ENCODE peak calls at places on chromosomes 2 and 18, in five cellular contexts. Q is esophagus squamous epithelium, G is fibroblast of lung, I is K562, D is GM23248. L is an unnamed sample. For H3K4me1, the result is how much of the 10 kb centered on the place peaks cover.

GRCh38 chr2:2663401-2664036 is 332.4 kb upstream of the MYT1L start:
- DNase-seq in I (no peak), G (no peak), Q (no peak), D (peak), L (no peak)

GRCh38 chr2:11377915-11378649 is 33.6 kb upstream of the ROCK2 start:
- DNase-seq in I (no peak), D (no peak), Q (no peak), G (peak), L (peak)

GRCh38 chr2:45944075-45944474 is 292.6 kb downstream of the PRKCE start:
- DNase-seq in I (no peak), G (peak), Q (no peak), D (peak), L (no peak)

GRCh38 chr2:224085246-224085645 is 46.2 kb upstream of the SERPINE2 start:
- DNase-seq in D (peak), Q (no peak), G (peak), I (no peak), L (no peak)

GRCh38 chr2:101828267-101829017 is 130.9 kb downstream of the MAP4K4 start:
- DNase-seq in Q (no peak), D (peak), I (no peak), G (peak), L (no peak)

GRCh38 chr2:62665446-62665845 is 40.1 kb upstream of the EHBP1 start:
- DNase-seq in Q (no peak), G (no peak), I (no peak), D (no peak), L (no peak)

GRCh38 chr18:25457636-25458035 is 105.7 kb upstream of the ZNF521 start:
- DNase-seq in I (no peak), D (peak), G (peak), Q (no peak), L (no peak)

GRCh38 chr2:187991389-187991788 is 300.3 kb upstream of the GULP1 start:
- DNase-seq in G (no peak), Q (no peak), D (peak), I (no peak), L (no peak)

GRCh38 chr2:217975626-217976025 is 27.2 kb downstream of the TNS1 start:
- DNase-seq in Q (no peak), G (no peak), I (no peak), D (peak), L (no peak)

GRCh38 chr2:121649652-121650553 is 641 bp upstream of the CLASP1 start:
- DNase-seq in I (peak), G (peak), Q (peak), D (peak), L (peak)
- H3K4me1 ChIP-seq in I (under half), G (under half), Q (half or more), D (under half), L (under half)

GRCh38 chr2:95063401-95063958 is 38.0 kb downstream of the MAL start:
- DNase-seq in I (no peak), G (no peak), Q (no peak), D (no peak), L (no peak)

GRCh38 chr2:95061601-95062183 is 36.2 kb downstream of the MAL start:
- DNase-seq in I (no peak), Q (no peak), D (no peak), G (no peak), L (no peak)

GRCh38 chr2:95061119-95061512 is 35.6 kb downstream of the MAL start:
- DNase-seq in G (no peak), Q (no peak), I (no peak), D (no peak), L (no peak)

GRCh38 chr2:95062716-95063400 is 37.4 kb downstream of the MAL start:
- DNase-seq in D (no peak), G (no peak), I (no peak), Q (no peak), L (no peak)

DNA sequence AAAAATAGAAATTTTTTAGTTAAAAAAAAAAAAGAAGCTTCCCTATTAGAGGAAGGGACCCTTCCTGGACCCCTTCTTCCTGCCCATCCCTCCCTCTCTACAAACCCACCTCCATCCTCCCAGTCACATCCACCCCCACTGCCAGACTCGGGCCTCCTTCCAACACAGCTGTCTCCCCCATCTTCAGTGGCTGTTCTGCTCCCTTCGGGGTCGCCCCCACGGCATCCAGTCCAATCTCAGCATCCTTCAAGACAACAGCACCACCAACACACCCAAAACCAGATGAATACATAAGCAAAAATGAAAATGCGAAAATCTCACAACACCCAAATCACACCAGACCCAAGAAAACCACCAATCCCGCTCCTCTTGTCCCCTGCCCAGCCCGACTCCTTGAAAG is 36.7 kb downstream of the MAL start:
- DNase-seq in Q (no peak), D (no peak), I (no peak), G (no peak), L (no peak)
- H3K4me1 ChIP-seq in Q (half or more), D (under half), I (under half), G (under half), L (under half)

GRCh38 chr2:174587607-174588006 is 10.0 kb downstream of the WIPF1 start:
- DNase-seq in G (no peak), D (peak), I (no peak), Q (no peak), L (no peak)

GRCh38 chr2:174585657-174586056 is 11.9 kb downstream of the WIPF1 start:
- DNase-seq in Q (no peak), G (no peak), I (no peak), D (no peak), L (no peak)

GRCh38 chr2:174586896-174587295 is 10.7 kb downstream of the WIPF1 start:
- DNase-seq in I (no peak), G (no peak), Q (no peak), D (peak), L (no peak)

GRCh38 chr2:174585111-174585510 is 12.5 kb downstream of the WIPF1 start:
- DNase-seq in D (no peak), Q (no peak), G (no peak), I (peak), L (no peak)

DNA sequence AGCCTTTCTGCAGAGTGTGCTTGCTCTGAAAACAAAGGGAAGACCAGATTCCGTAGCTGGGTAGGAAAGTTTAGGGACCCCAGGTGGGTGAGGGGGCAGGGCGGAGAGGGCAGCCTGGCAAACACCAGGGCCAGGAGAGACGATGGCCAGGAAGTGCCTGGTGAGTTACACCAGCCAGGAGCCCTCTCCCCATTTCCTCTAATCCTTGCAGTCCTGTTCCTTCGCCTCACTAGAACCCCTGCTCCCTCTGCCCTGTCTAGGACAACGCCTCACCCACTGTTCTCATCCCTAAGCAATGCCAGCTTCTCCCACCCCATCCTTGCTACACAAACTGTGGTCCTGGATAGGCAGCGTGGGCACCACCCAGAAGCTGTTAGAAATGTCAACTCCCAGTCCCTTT is 11.2 kb downstream of the WIPF1 start:
- DNase-seq in Q (no peak), D (no peak), G (no peak), I (no peak), L (no peak)
- H3K4me1 ChIP-seq in Q (half or more), D (under half), G (under half), I (under half), L (under half)

GRCh38 chr18:49690307-49690706 is 123.0 kb downstream of the ACAA2 start:
- DNase-seq in G (peak), D (peak), I (no peak), Q (no peak), L (no peak)
- H3K4me1 ChIP-seq in G (under half), D (under half), I (under half), Q (under half), L (under half)

GRCh38 chr2:232870766-232871371 is 805 bp downstream of the SNORC start:
- DNase-seq in D (no peak), G (no peak), Q (no peak), I (no peak), L (no peak)
- H3K4me1 ChIP-seq in D (under half), G (under half), Q (under half), I (under half), L (under half)

GRCh38 chr2:230759481-230760191 is 47.0 kb downstream of the CAB39 start:
- DNase-seq in Q (no peak), I (no peak), D (no peak), G (peak), L (no peak)
- H3K4me1 ChIP-seq in Q (under half), I (under half), D (under half), G (under half), L (under half)

DNA sequence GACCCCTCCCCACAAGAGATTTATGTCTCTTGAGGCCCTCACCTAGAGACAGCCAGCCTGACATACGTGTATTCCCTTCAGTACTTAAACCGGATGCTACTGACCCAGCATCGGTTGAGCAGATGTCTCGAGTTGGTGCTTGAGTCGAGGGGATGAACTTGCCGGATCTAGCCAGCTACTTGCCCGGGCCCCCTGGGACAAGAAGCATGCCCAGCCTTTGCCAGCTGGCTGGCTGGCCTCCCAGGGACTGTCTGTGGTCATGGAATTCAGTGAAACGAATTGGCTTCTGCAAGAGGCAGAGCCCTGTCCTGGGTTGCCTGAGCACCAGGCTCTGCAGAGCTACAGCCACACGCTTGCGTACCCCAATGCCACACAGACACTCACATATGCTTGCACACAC is 35.9 kb downstream of the DNMT3A start:
- DNase-seq in I (no peak), Q (no peak), G (no peak), D (no peak), L (no peak)
- H3K4me1 ChIP-seq in I (under half), Q (half or more), G (under half), D (under half), L (under half)

GRCh38 chr2:216492951-216493685 is 5.5 kb upstream of the RPL37A start:
- DNase-seq in D (peak), I (no peak), G (peak), Q (no peak), L (no peak)
- H3K4me1 ChIP-seq in D (half or more), I (under half), G (under half), Q (half or more), L (under half)